ENCODE peak calls at places on chromosomes 2 and 18, in nine cellular contexts. One of them, this sample, is unnamed.

GRCh38 chr2:223222397-223222796 is 170.4 kb downstream of the KCNE4 start:
- ATAC-seq in heart right ventricle: no peak
- ATAC-seq in body of pancreas: no peak
- ATAC-seq in foreskin keratinocyte: peak; percentile 45
- ATAC-seq in CD8-positive, alpha-beta T cell: no peak
- ATAC-seq in right lobe of liver: no peak
- ATAC-seq in heart left ventricle: no peak
- ATAC-seq in lower lobe of right lung: no peak
- ATAC-seq in naive thymus-derived CD4-positive, alpha-beta T cell: no peak
- ATAC-seq in this sample: no peak

GRCh38 chr2:15652316-15653276 is 60.9 kb downstream of the DDX1 start:
- ATAC-seq in heart right ventricle: no peak
- ATAC-seq in body of pancreas: no peak
- ATAC-seq in foreskin keratinocyte: no peak
- ATAC-seq in CD8-positive, alpha-beta T cell: no peak
- ATAC-seq in right lobe of liver: no peak
- ATAC-seq in heart left ventricle: no peak
- ATAC-seq in lower lobe of right lung: no peak
- ATAC-seq in naive thymus-derived CD4-positive, alpha-beta T cell: no peak
- ATAC-seq in this sample: no peak

GRCh38 chr2:104068665-104069064 is 785.2 kb upstream of the POU3F3 start:
- ATAC-seq in heart right ventricle: no peak
- ATAC-seq in body of pancreas: no peak
- ATAC-seq in foreskin keratinocyte: no peak
- ATAC-seq in CD8-positive, alpha-beta T cell: no peak
- ATAC-seq in right lobe of liver: no peak
- ATAC-seq in heart left ventricle: no peak
- ATAC-seq in lower lobe of right lung: no peak
- ATAC-seq in naive thymus-derived CD4-positive, alpha-beta T cell: no peak
- ATAC-seq in this sample: no peak

GRCh38 chr2:46258937-46259781 is 38.0 kb upstream of the EPAS1 start:
- ATAC-seq in heart right ventricle: peak; percentile 51
- ATAC-seq in body of pancreas: peak; percentile 42
- ATAC-seq in foreskin keratinocyte: no peak
- ATAC-seq in CD8-positive, alpha-beta T cell: no peak
- ATAC-seq in right lobe of liver: peak; percentile 93
- ATAC-seq in heart left ventricle: peak; percentile 66
- ATAC-seq in lower lobe of right lung: peak; percentile 57
- ATAC-seq in naive thymus-derived CD4-positive, alpha-beta T cell: no peak
- ATAC-seq in this sample: peak; percentile 31

GRCh38 chr18:64929026-64929425 is 780.1 kb upstream of the LINC00305 start:
- ATAC-seq in heart right ventricle: no peak
- ATAC-seq in body of pancreas: no peak
- ATAC-seq in foreskin keratinocyte: peak; percentile 56
- ATAC-seq in CD8-positive, alpha-beta T cell: no peak
- ATAC-seq in right lobe of liver: no peak
- ATAC-seq in heart left ventricle: no peak
- ATAC-seq in lower lobe of right lung: no peak
- ATAC-seq in naive thymus-derived CD4-positive, alpha-beta T cell: no peak
- ATAC-seq in this sample: no peak

GRCh38 chr2:9430316-9431293 is 7.2 kb downstream of the CPSF3 start:
- ATAC-seq in heart right ventricle: no peak
- ATAC-seq in body of pancreas: no peak
- ATAC-seq in foreskin keratinocyte: peak; percentile 55
- ATAC-seq in CD8-positive, alpha-beta T cell: no peak
- ATAC-seq in right lobe of liver: no peak
- ATAC-seq in heart left ventricle: no peak
- ATAC-seq in lower lobe of right lung: no peak
- ATAC-seq in naive thymus-derived CD4-positive, alpha-beta T cell: no peak
- ATAC-seq in this sample: no peak

GRCh38 chr2:226611944-226612318 is 187.7 kb downstream of the IRS1 start:
- ATAC-seq in heart right ventricle: no peak
- ATAC-seq in body of pancreas: no peak
- ATAC-seq in foreskin keratinocyte: peak; percentile 91
- ATAC-seq in CD8-positive, alpha-beta T cell: no peak
- ATAC-seq in right lobe of liver: peak; percentile 38
- ATAC-seq in heart left ventricle: no peak
- ATAC-seq in lower lobe of right lung: no peak
- ATAC-seq in naive thymus-derived CD4-positive, alpha-beta T cell: no peak
- ATAC-seq in this sample: no peak

GRCh38 chr18:79100944-79101343 is 31.8 kb downstream of the ATP9B start:
- ATAC-seq in heart right ventricle: no peak
- ATAC-seq in body of pancreas: no peak
- ATAC-seq in foreskin keratinocyte: no peak
- ATAC-seq in CD8-positive, alpha-beta T cell: no peak
- ATAC-seq in right lobe of liver: no peak
- ATAC-seq in heart left ventricle: no peak
- ATAC-seq in lower lobe of right lung: no peak
- ATAC-seq in naive thymus-derived CD4-positive, alpha-beta T cell: no peak
- ATAC-seq in this sample: peak; percentile 31

GRCh38 chr2:29052811-29053210 is 21.5 kb downstream of the PCARE start:
- ATAC-seq in heart right ventricle: no peak
- ATAC-seq in body of pancreas: no peak
- ATAC-seq in foreskin keratinocyte: peak; percentile 8
- ATAC-seq in CD8-positive, alpha-beta T cell: no peak
- ATAC-seq in right lobe of liver: no peak
- ATAC-seq in heart left ventricle: peak; percentile 15
- ATAC-seq in lower lobe of right lung: no peak
- ATAC-seq in naive thymus-derived CD4-positive, alpha-beta T cell: no peak
- ATAC-seq in this sample: no peak

GRCh38 chr2:187008111-187008510 is 159.1 kb upstream of the ZSWIM2 start:
- ATAC-seq in heart right ventricle: no peak
- ATAC-seq in body of pancreas: no peak
- ATAC-seq in foreskin keratinocyte: peak; percentile 63
- ATAC-seq in CD8-positive, alpha-beta T cell: no peak
- ATAC-seq in right lobe of liver: no peak
- ATAC-seq in heart left ventricle: no peak
- ATAC-seq in lower lobe of right lung: no peak
- ATAC-seq in naive thymus-derived CD4-positive, alpha-beta T cell: no peak
- ATAC-seq in this sample: no peak

GRCh38 chr2:241412144-241412543 is 56.1 kb downstream of the FARP2 start:
- ATAC-seq in heart right ventricle: no peak
- ATAC-seq in body of pancreas: no peak
- ATAC-seq in foreskin keratinocyte: no peak
- ATAC-seq in CD8-positive, alpha-beta T cell: no peak
- ATAC-seq in right lobe of liver: no peak
- ATAC-seq in heart left ventricle: no peak
- ATAC-seq in lower lobe of right lung: no peak
- ATAC-seq in naive thymus-derived CD4-positive, alpha-beta T cell: no peak
- ATAC-seq in this sample: no peak

GRCh38 chr18:13435596-13436333 is 217.2 kb downstream of the LDLRAD4 start:
- ATAC-seq in heart right ventricle: peak; percentile 72
- ATAC-seq in body of pancreas: peak; percentile 41
- ATAC-seq in foreskin keratinocyte: peak; percentile 54
- ATAC-seq in CD8-positive, alpha-beta T cell: no peak
- ATAC-seq in right lobe of liver: no peak
- ATAC-seq in heart left ventricle: peak; percentile 76
- ATAC-seq in lower lobe of right lung: no peak
- ATAC-seq in naive thymus-derived CD4-positive, alpha-beta T cell: no peak
- ATAC-seq in this sample: peak; percentile 70

GRCh38 chr2:99771691-99772333 is 282.0 kb upstream of the REV1 start:
- ATAC-seq in heart right ventricle: peak; percentile 74
- ATAC-seq in body of pancreas: no peak
- ATAC-seq in foreskin keratinocyte: no peak
- ATAC-seq in CD8-positive, alpha-beta T cell: no peak
- ATAC-seq in right lobe of liver: peak; percentile 78
- ATAC-seq in heart left ventricle: peak; percentile 82
- ATAC-seq in lower lobe of right lung: peak; percentile 78
- ATAC-seq in naive thymus-derived CD4-positive, alpha-beta T cell: peak; percentile 79
- ATAC-seq in this sample: peak; percentile 53

GRCh38 chr18:68233043-68233442 is 481.9 kb downstream of the TMX3 start:
- ATAC-seq in heart right ventricle: no peak
- ATAC-seq in body of pancreas: no peak
- ATAC-seq in foreskin keratinocyte: no peak
- ATAC-seq in CD8-positive, alpha-beta T cell: no peak
- ATAC-seq in right lobe of liver: no peak
- ATAC-seq in heart left ventricle: no peak
- ATAC-seq in lower lobe of right lung: no peak
- ATAC-seq in naive thymus-derived CD4-positive, alpha-beta T cell: no peak
- ATAC-seq in this sample: no peak

GRCh38 chr18:48202899-48203260 is 206.3 kb downstream of the ZBTB7C start:
- ATAC-seq in heart right ventricle: no peak
- ATAC-seq in body of pancreas: no peak
- ATAC-seq in foreskin keratinocyte: no peak
- ATAC-seq in CD8-positive, alpha-beta T cell: no peak
- ATAC-seq in right lobe of liver: no peak
- ATAC-seq in heart left ventricle: no peak
- ATAC-seq in lower lobe of right lung: no peak
- ATAC-seq in naive thymus-derived CD4-positive, alpha-beta T cell: no peak
- ATAC-seq in this sample: no peak
- H3K27ac ChIP-seq in heart right ventricle: no peak overlapping the region
- H3K27ac ChIP-seq in body of pancreas: no peak overlapping the region
- H3K27ac ChIP-seq in foreskin keratinocyte: no peak overlapping the region
- H3K27ac ChIP-seq in CD8-positive, alpha-beta T cell: no peak overlapping the region
- H3K27ac ChIP-seq in right lobe of liver: no peak overlapping the region
- H3K27ac ChIP-seq in heart left ventricle: no peak overlapping the region
- H3K27ac ChIP-seq in lower lobe of right lung: no peak overlapping the region
- H3K27ac ChIP-seq in naive thymus-derived CD4-positive, alpha-beta T cell: no peak overlapping the region
- H3K27ac ChIP-seq in this sample: no peak overlapping the region

DNA sequence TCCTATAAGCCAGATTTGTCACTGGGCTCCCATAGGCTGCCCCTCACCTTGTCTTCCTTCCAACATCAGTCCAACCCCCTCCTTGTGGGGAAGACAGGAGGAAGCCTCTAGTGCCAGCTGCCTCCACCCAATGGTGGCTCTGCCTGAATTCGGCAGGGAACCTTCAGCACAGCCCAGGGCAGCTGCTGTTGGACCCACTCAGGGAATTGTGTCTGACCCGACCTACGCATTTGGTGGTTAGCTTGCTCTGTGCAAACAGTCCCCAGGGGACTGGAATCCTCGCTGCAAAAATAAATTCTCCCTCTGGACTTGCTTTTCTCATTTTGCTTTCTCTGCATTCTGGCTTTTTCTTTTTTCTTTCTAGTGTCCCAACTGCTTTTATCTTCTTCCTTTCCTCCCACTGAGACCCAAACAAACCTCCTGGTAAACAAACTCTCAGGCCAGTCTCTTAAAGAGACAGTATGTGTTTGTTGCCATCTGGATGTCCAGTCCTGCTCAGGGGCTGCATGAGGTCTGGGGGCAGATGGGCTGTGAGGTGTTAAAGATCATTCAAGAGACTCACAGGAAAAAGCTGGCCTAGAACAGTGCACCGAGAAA is 137.7 kb upstream of the HAAO start:
- ATAC-seq in heart right ventricle: peak; percentile 43
- ATAC-seq in body of pancreas: no peak
- ATAC-seq in foreskin keratinocyte: no peak
- ATAC-seq in CD8-positive, alpha-beta T cell: no peak
- ATAC-seq in right lobe of liver: no peak
- ATAC-seq in heart left ventricle: peak; percentile 21
- ATAC-seq in lower lobe of right lung: no peak
- ATAC-seq in naive thymus-derived CD4-positive, alpha-beta T cell: no peak
- ATAC-seq in this sample: no peak
- H3K4me1 ChIP-seq in heart right ventricle: peaks cover 97% of the 10 kb centered on the region
- H3K4me1 ChIP-seq in body of pancreas: peaks cover 54% of the 10 kb centered on the region
- H3K4me1 ChIP-seq in foreskin keratinocyte: peaks cover 7% of the 10 kb centered on the region
- H3K4me1 ChIP-seq in CD8-positive, alpha-beta T cell: no peaks in the 10 kb centered on the region
- H3K4me1 ChIP-seq in right lobe of liver: peaks cover 14% of the 10 kb centered on the region
- H3K4me1 ChIP-seq in heart left ventricle: peaks cover 58% of the 10 kb centered on the region
- H3K4me1 ChIP-seq in lower lobe of right lung: peaks cover 90% of the 10 kb centered on the region
- H3K4me1 ChIP-seq in naive thymus-derived CD4-positive, alpha-beta T cell: no peaks in the 10 kb centered on the region
- H3K4me1 ChIP-seq in this sample: peaks cover 97% of the 10 kb centered on the region

GRCh38 chr2:27379840-27380625 is 501 bp downstream of the ZNF513 start:
- ATAC-seq in heart right ventricle: peak; percentile 7
- ATAC-seq in body of pancreas: peak; percentile 42
- ATAC-seq in foreskin keratinocyte: no peak
- ATAC-seq in CD8-positive, alpha-beta T cell: peak; percentile 15
- ATAC-seq in right lobe of liver: peak; percentile 46
- ATAC-seq in heart left ventricle: peak; percentile 15
- ATAC-seq in lower lobe of right lung: no peak
- ATAC-seq in naive thymus-derived CD4-positive, alpha-beta T cell: peak; percentile 60
- ATAC-seq in this sample: peak; percentile 65
- H3K27ac ChIP-seq in heart right ventricle: peak overlapping the region; percentile 61
- H3K27ac ChIP-seq in body of pancreas: peak overlapping the region; percentile 93
- H3K27ac ChIP-seq in foreskin keratinocyte: peak overlapping the region; percentile 67
- H3K27ac ChIP-seq in CD8-positive, alpha-beta T cell: peak overlapping the region; percentile 66
- H3K27ac ChIP-seq in right lobe of liver: peak overlapping the region; percentile 93
- H3K27ac ChIP-seq in heart left ventricle: peak overlapping the region; percentile 92
- H3K27ac ChIP-seq in lower lobe of right lung: peak overlapping the region; percentile 91
- H3K27ac ChIP-seq in naive thymus-derived CD4-positive, alpha-beta T cell: peak overlapping the region; percentile 85
- H3K27ac ChIP-seq in this sample: peak overlapping the region; percentile 90

GRCh38 chr2:96815326-96816126 is 542 bp upstream of the CNNM3 start:
- ATAC-seq in heart right ventricle: no peak
- ATAC-seq in body of pancreas: peak; percentile 17
- ATAC-seq in foreskin keratinocyte: peak; percentile 21
- ATAC-seq in CD8-positive, alpha-beta T cell: peak; percentile 7
- ATAC-seq in right lobe of liver: peak; percentile 15
- ATAC-seq in heart left ventricle: no peak
- ATAC-seq in lower lobe of right lung: no peak
- ATAC-seq in naive thymus-derived CD4-positive, alpha-beta T cell: peak; percentile 0
- ATAC-seq in this sample: no peak
- H3K4me1 ChIP-seq in heart right ventricle: peaks cover 71% of the 10 kb centered on the region
- H3K4me1 ChIP-seq in body of pancreas: peaks cover 43% of the 10 kb centered on the region
- H3K4me1 ChIP-seq in foreskin keratinocyte: no peaks in the 10 kb centered on the region
- H3K4me1 ChIP-seq in CD8-positive, alpha-beta T cell: peaks cover 41% of the 10 kb centered on the region
- H3K4me1 ChIP-seq in right lobe of liver: no peaks in the 10 kb centered on the region
- H3K4me1 ChIP-seq in heart left ventricle: peaks cover 40% of the 10 kb centered on the region
- H3K4me1 ChIP-seq in lower lobe of right lung: peaks cover 44% of the 10 kb centered on the region
- H3K4me1 ChIP-seq in naive thymus-derived CD4-positive, alpha-beta T cell: peaks cover 36% of the 10 kb centered on the region
- H3K4me1 ChIP-seq in this sample: peaks cover 4% of the 10 kb centered on the region

GRCh38 chr2:120224256-120224655 is 1.1 kb upstream of the TMEM185B start:
- ATAC-seq in heart right ventricle: peak; percentile 5
- ATAC-seq in body of pancreas: no peak
- ATAC-seq in foreskin keratinocyte: no peak
- ATAC-seq in CD8-positive, alpha-beta T cell: no peak
- ATAC-seq in right lobe of liver: no peak
- ATAC-seq in heart left ventricle: no peak
- ATAC-seq in lower lobe of right lung: no peak
- ATAC-seq in naive thymus-derived CD4-positive, alpha-beta T cell: no peak
- ATAC-seq in this sample: no peak
- H3K27ac ChIP-seq in heart right ventricle: no peak overlapping the region
- H3K27ac ChIP-seq in body of pancreas: peak overlapping the region; percentile 91
- H3K27ac ChIP-seq in foreskin keratinocyte: no peak overlapping the region
- H3K27ac ChIP-seq in CD8-positive, alpha-beta T cell: no peak overlapping the region
- H3K27ac ChIP-seq in right lobe of liver: no peak overlapping the region
- H3K27ac ChIP-seq in heart left ventricle: peak overlapping the region; percentile 94
- H3K27ac ChIP-seq in lower lobe of right lung: peak overlapping the region; percentile 98
- H3K27ac ChIP-seq in naive thymus-derived CD4-positive, alpha-beta T cell: no peak overlapping the region
- H3K27ac ChIP-seq in this sample: no peak overlapping the region